ENCODE peak calls at places on chromosomes 11 and 22, in four cellular contexts. G is K562, L is GM12878, C is HepG2. N is an unnamed sample.

GRCh38 chr22:45884201-45885067 is 92.5 kb downstream of the WNT7B start:
- DNase-seq in L (no peak), G (no peak), C (no peak), N (no peak)

GRCh38 chr11:65290448-65291165 is 24.1 kb upstream of the CDC42EP2 start:
- DNase-seq in G (peak), L (peak), C (no peak), N (peak)

GRCh38 chr22:23834830-23835772 is 3.7 kb downstream of the DERL3 start:
- DNase-seq in L (no peak), G (no peak), C (no peak), N (no peak)

GRCh38 chr22:39110631-39111561 is 13.9 kb downstream of the APOBEC3H start:
- DNase-seq in L (no peak), G (no peak), C (peak), N (no peak)

GRCh38 chr11:100902454-100903141 is 215.5 kb downstream of the ARHGAP42 start:
- DNase-seq in C (no peak), G (no peak), L (no peak), N (no peak)

GRCh38 chr11:68311155-68312116 is 955 bp upstream of the LRP5 start:
- DNase-seq in G (no peak), C (no peak), L (no peak), N (no peak)

GRCh38 chr11:64490562-64491216 is 100.3 kb upstream of the SLC22A12 start:
- DNase-seq in L (no peak), G (no peak), C (no peak), N (no peak)

GRCh38 chr11:12182650-12183511 is 72.5 kb downstream of the MICAL2 start:
- DNase-seq in L (no peak), G (peak), C (peak), N (peak)

GRCh38 chr11:69650832-69651344 is 9.9 kb downstream of the CCND1 start:
- DNase-seq in C (no peak), G (no peak), L (no peak), N (no peak)

GRCh38 chr11:17573526-17573925 is 26.5 kb downstream of the OTOG start:
- DNase-seq in C (no peak), L (no peak), G (no peak), N (no peak)

GRCh38 chr11:62048101-62048500 is 75.7 kb upstream of the INCENP start:
- DNase-seq in C (no peak), L (no peak), G (no peak), N (no peak)

GRCh38 chr11:12764187-12764914 is 90.1 kb downstream of the TEAD1 start:
- DNase-seq in G (peak), L (no peak), C (no peak), N (no peak)

GRCh38 chr22:42432020-42432596 is at the start of gene NFAM1:
- DNase-seq in G (no peak), C (no peak), L (no peak), N (no peak)

GRCh38 chr11:12573707-12574106 is 100.5 kb upstream of the TEAD1 start:
- DNase-seq in G (no peak), L (no peak), C (no peak), N (no peak)

GRCh38 chr11:72769680-72770079 is 17.5 kb upstream of the ARAP1 start:
- DNase-seq in L (no peak), G (peak), C (no peak), N (no peak)

GRCh38 chr22:49853981-49854791 is 542 bp downstream of the ZBED4 start:
- DNase-seq in C (no peak), G (peak), L (no peak), N (peak)

GRCh38 chr11:121451178-121451981 is 734 bp upstream of the SORL1 start:
- DNase-seq in L (no peak), G (no peak), C (peak), N (no peak)

GRCh38 chr11:125892071-125892470 is 4.6 kb downstream of the HYLS1 start:
- DNase-seq in C (no peak), G (no peak), L (no peak), N (peak)

GRCh38 chr11:31060880-31061279 is 308.7 kb downstream of the DCDC1 start:
- DNase-seq in G (no peak), C (peak), L (no peak), N (no peak)

GRCh38 chr11:78419327-78419726 is 1.7 kb upstream of the GAB2 start:
- DNase-seq in G (no peak), C (no peak), L (no peak), N (peak)

GRCh38 chr11:17384002-17384511 is 4.4 kb downstream of the KCNJ11 start:
- DNase-seq in C (peak), G (peak), L (no peak), N (peak)

GRCh38 chr11:115718945-115719344 is 214.7 kb upstream of the CADM1 start:
- DNase-seq in G (no peak), C (no peak), L (no peak), N (no peak)

GRCh38 chr11:65695459-65696241 is 16.4 kb upstream of the KAT5 start:
- DNase-seq in G (peak), C (peak), L (no peak), N (no peak)

GRCh38 chr11:73612601-73613137 is 14.8 kb upstream of the FAM168A start:
- DNase-seq in L (no peak), C (no peak), G (no peak), N (no peak)

GRCh38 chr11:844693-845644 is 2.3 kb downstream of the TSPAN4 start:
- DNase-seq in L (no peak), G (peak), C (peak), N (peak)

GRCh38 chr11:130720232-130720787 is 196.0 kb downstream of the SNX19 start:
- DNase-seq in C (no peak), G (no peak), L (no peak), N (no peak)

GRCh38 chr11:69654660-69655478 is 13.9 kb downstream of the CCND1 start:
- DNase-seq in G (no peak), C (peak), L (no peak), N (peak)

GRCh38 chr11:57728829-57729228 is 12.5 kb upstream of the SELENOH start:
- DNase-seq in L (no peak), C (no peak), G (no peak), N (no peak)

GRCh38 chr22:45475063-45475747 is 27.5 kb upstream of the FBLN1 start:
- DNase-seq in L (no peak), C (no peak), G (no peak), N (no peak)

GRCh38 chr22:24024354-24024753 is 13.2 kb downstream of the CABIN1 start:
- DNase-seq in G (no peak), C (no peak), L (no peak), N (no peak)

GRCh38 chr11:47861762-47862161 is 13.6 kb upstream of the NUP160 start:
- DNase-seq in L (no peak), C (no peak), G (no peak), N (no peak)

GRCh38 chr11:77140231-77140959 is 12.3 kb downstream of the MYO7A start:
- DNase-seq in L (no peak), G (no peak), C (no peak), N (no peak)

GRCh38 chr11:133762538-133762937 is 82.8 kb downstream of the SPATA19 start:
- DNase-seq in G (no peak), L (no peak), C (no peak), N (no peak)

GRCh38 chr22:25777411-25777810 is 35.4 kb downstream of the MYO18B start:
- DNase-seq in L (no peak), C (no peak), G (no peak), N (no peak)

GRCh38 chr11:105392546-105392945 is 217.3 kb upstream of the GRIA4 start:
- DNase-seq in L (no peak), C (no peak), G (no peak), N (no peak)

GRCh38 chr11:114183041-114183511 is 113.1 kb upstream of the NNMT start:
- DNase-seq in C (no peak), G (peak), L (no peak), N (no peak)

DNA sequence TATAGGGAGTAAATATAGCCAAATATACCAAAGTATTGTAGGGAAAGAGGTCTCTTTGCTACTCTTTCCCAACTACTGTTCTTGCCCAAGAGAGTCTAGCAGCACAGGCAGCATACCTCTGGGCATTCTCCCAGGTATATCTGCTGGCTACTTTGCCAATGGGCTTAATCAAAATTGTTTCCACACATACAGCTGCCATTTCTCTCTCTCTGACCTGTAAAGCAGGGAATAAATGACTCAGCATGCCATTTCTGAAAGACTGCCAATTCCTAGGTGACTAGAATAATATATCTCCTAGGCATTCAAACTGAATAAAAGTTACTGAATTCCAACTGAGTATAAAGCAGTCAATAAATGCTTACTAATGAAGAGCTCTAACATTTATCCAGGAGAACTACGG is 44.6 kb downstream of the RDX start:
- DNase-seq in G (no peak), L (no peak), C (no peak), N (peak)
- TF ChIP-seq KDM1A in G (no peak), L (no peak), C (no peak), N (no peak)

DNA sequence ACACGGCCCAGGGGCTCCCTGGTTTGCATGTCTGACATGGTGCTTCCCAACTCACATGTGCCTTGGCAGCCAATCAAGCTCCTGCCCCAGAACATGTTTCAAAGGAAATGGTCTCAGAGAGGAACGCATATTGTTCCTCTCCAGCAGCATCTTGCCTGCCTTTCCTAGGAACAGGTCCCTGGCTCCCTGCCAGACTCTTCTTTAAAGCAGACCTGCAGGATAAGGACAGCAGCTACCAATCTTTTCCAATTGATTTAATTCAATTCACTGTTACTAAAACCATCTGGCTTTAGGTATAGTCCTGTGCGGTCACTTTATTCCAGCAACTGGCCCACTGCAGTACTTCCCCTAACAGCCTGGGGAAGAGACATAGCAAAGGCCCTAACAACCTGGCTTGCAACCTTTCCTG is 79.9 kb downstream of the AMBRA1 start:
- DNase-seq in L (no peak), G (no peak), C (no peak), N (no peak)
- TF ChIP-seq RAD21 in L (no peak), G (no peak), C (no peak), N (no peak)

GRCh38 chr11:91141655-91142054 is 918.8 kb upstream of the CHORDC1 start:
- DNase-seq in G (no peak), C (no peak), L (no peak), N (no peak)
- TF ChIP-seq KDM1A in G (no peak), C (no peak), L (no peak), N (no peak)

DNA sequence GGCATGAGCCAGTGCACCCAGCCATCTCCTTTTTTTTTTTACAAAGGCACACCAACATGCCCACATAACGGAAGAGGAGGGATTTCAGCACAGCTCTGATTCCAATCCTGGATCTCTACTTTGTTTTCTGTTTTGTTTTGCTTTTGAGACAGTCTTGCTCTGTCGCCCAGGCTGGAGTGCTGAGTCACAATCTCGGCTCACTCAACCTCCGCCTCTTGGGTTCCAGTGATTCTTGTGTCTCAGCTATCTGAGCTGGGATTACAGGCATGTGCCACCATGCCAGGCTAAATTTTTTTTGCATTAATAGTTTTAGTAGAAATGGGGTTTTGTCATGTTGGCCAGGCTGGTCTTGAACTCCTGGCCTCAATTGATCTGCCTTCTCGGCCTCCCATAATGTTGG is 28.1 kb downstream of the VSTM5 start:
- DNase-seq in G (no peak), L (no peak), C (no peak), N (no peak)
- TF ChIP-seq RAD21 in G (no peak), L (no peak), C (no peak), N (no peak)

GRCh38 chr11:22728600-22729394 is 62.4 kb downstream of the GAS2 start:
- DNase-seq in C (peak), L (no peak), G (no peak), N (no peak)
- TF ChIP-seq KDM1A in C (no peak), L (no peak), G (no peak), N (no peak)

GRCh38 chr22:27125539-27125938 is 468.2 kb downstream of the MIAT start:
- DNase-seq in L (no peak), G (no peak), C (no peak), N (no peak)

GRCh38 chr22:27132400-27132799 is 475.0 kb downstream of the MIAT start:
- DNase-seq in C (no peak), L (no peak), G (no peak), N (no peak)

GRCh38 chr22:27128461-27129080 is 471.2 kb downstream of the MIAT start:
- DNase-seq in C (no peak), L (no peak), G (no peak), N (no peak)

GRCh38 chr22:27130949-27131745 is 473.8 kb downstream of the MIAT start:
- DNase-seq in C (no peak), G (no peak), L (no peak), N (no peak)

GRCh38 chr22:27129266-27129665 is 471.9 kb downstream of the MIAT start:
- DNase-seq in L (no peak), G (no peak), C (no peak), N (peak)
- TF ChIP-seq RAD21 in L (no peak), G (no peak), C (no peak), N (peak)

GRCh38 chr11:32436751-32437405 is 1.5 kb upstream of the WT1 start:
- DNase-seq in C (no peak), G (no peak), L (no peak), N (no peak)

GRCh38 chr11:32435152-32435480 is 223 bp downstream of the WT1 start:
- DNase-seq in C (no peak), L (no peak), G (no peak), N (peak)

GRCh38 chr11:32434387-32435151 is 770 bp downstream of the WT1 start:
- DNase-seq in C (peak), G (peak), L (no peak), N (peak)

GRCh38 chr11:32435947-32436750 is 810 bp upstream of the WT1 start:
- DNase-seq in G (no peak), C (no peak), L (no peak), N (no peak)

GRCh38 chr11:32435511-32435946 is at the start of gene WT1:
- DNase-seq in C (no peak), L (no peak), G (peak), N (peak)
- TF ChIP-seq KDM1A in C (no peak), L (no peak), G (no peak), N (no peak)

DNA sequence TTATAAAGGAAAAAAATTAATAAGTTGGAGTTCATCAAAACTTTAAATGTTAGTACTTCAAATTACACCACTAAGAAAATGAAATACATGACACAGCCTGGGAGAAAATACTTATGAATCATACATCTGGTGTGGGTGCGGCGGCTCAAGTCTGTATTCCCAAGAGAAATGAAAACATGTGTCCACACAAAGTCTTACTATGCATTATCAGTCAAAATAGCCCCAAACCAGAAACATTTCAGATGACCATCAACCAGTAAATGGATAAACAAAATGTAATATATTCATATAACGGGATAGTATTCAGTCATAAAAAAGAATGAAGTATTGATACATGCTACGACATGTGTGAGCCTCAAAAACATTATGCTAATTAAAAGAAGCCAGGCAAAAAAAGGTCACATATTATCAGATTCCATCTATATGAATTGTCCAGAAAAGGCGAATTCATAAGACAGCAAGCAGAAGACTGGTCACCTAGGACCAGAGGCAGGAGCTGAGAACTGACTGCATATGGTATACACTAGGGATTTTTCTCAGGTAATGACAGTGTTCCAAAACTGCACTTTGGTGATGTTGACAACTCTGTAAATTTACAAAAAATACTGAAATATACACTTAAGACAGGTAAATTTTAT is 5.3 kb upstream of the AKIP1 start:
- DNase-seq in C (no peak), G (no peak), L (no peak), N (peak)
- TF ChIP-seq RAD21 in C (no peak), G (no peak), L (no peak), N (no peak)